ENCODE peak calls at places on chromosomes 7 and 10, in seven cellular contexts. One of them, this sample, is unnamed.

GRCh38 chr7:70143089-70144044 is 545.1 kb downstream of the AUTS2 start:
- DNase-seq in prostate gland: no peak
- DNase-seq in IMR-90: no peak
- DNase-seq in fibroblast of lung: peak; percentile 37
- DNase-seq in neuronal stem cell: no peak
- DNase-seq in heart right ventricle: no peak
- DNase-seq in effector memory CD4-positive, alpha-beta T cell: no peak
- DNase-seq in this sample: no peak

GRCh38 chr10:44234471-44234850 is 150.4 kb downstream of the CXCL12 start:
- DNase-seq in prostate gland: no peak
- DNase-seq in IMR-90: no peak
- DNase-seq in fibroblast of lung: peak; percentile 6
- DNase-seq in neuronal stem cell: peak; percentile 27
- DNase-seq in heart right ventricle: no peak
- DNase-seq in effector memory CD4-positive, alpha-beta T cell: no peak
- DNase-seq in this sample: no peak

GRCh38 chr7:100764841-100765240 is 31.4 kb downstream of the ZAN start:
- DNase-seq in prostate gland: no peak
- DNase-seq in IMR-90: no peak
- DNase-seq in fibroblast of lung: no peak
- DNase-seq in neuronal stem cell: no peak
- DNase-seq in heart right ventricle: no peak
- DNase-seq in effector memory CD4-positive, alpha-beta T cell: no peak
- DNase-seq in this sample: no peak

GRCh38 chr7:73429622-73430505 is 3.7 kb upstream of the FZD9 start:
- DNase-seq in prostate gland: no peak
- DNase-seq in IMR-90: no peak
- DNase-seq in fibroblast of lung: no peak
- DNase-seq in neuronal stem cell: no peak
- DNase-seq in heart right ventricle: no peak
- DNase-seq in effector memory CD4-positive, alpha-beta T cell: no peak
- DNase-seq in this sample: no peak

GRCh38 chr7:78473011-78473410 is 674.4 kb downstream of the PHTF2 start:
- DNase-seq in prostate gland: no peak
- DNase-seq in IMR-90: peak; percentile 63
- DNase-seq in fibroblast of lung: peak; percentile 26
- DNase-seq in neuronal stem cell: no peak
- DNase-seq in heart right ventricle: no peak
- DNase-seq in effector memory CD4-positive, alpha-beta T cell: no peak
- DNase-seq in this sample: no peak

GRCh38 chr10:114412907-114413386 is 8.6 kb upstream of the AFAP1L2 start:
- DNase-seq in prostate gland: no peak
- DNase-seq in IMR-90: peak; percentile 10
- DNase-seq in fibroblast of lung: peak; percentile 67
- DNase-seq in neuronal stem cell: no peak
- DNase-seq in heart right ventricle: no peak
- DNase-seq in effector memory CD4-positive, alpha-beta T cell: no peak
- DNase-seq in this sample: peak; percentile 67

GRCh38 chr7:101823086-101823485 is 5.7 kb downstream of the CUX1 start:
- DNase-seq in prostate gland: peak; percentile 21
- DNase-seq in IMR-90: no peak
- DNase-seq in fibroblast of lung: no peak
- DNase-seq in neuronal stem cell: no peak
- DNase-seq in heart right ventricle: no peak
- DNase-seq in effector memory CD4-positive, alpha-beta T cell: no peak
- DNase-seq in this sample: no peak

GRCh38 chr10:48470893-48471805 is 133.7 kb downstream of the ARHGAP22 start:
- DNase-seq in prostate gland: no peak
- DNase-seq in IMR-90: peak; percentile 68
- DNase-seq in fibroblast of lung: peak; percentile 45
- DNase-seq in neuronal stem cell: no peak
- DNase-seq in heart right ventricle: no peak
- DNase-seq in effector memory CD4-positive, alpha-beta T cell: no peak
- DNase-seq in this sample: no peak

GRCh38 chr7:75995996-75996395 is 1.6 kb upstream of the TMEM120A start:
- DNase-seq in prostate gland: no peak
- DNase-seq in IMR-90: no peak
- DNase-seq in fibroblast of lung: no peak
- DNase-seq in neuronal stem cell: no peak
- DNase-seq in heart right ventricle: no peak
- DNase-seq in effector memory CD4-positive, alpha-beta T cell: no peak
- DNase-seq in this sample: no peak

GRCh38 chr7:140506788-140507464 is 27.6 kb upstream of the MKRN1 start:
- DNase-seq in prostate gland: peak; percentile 16
- DNase-seq in IMR-90: peak; percentile 82
- DNase-seq in fibroblast of lung: peak; percentile 74
- DNase-seq in neuronal stem cell: no peak
- DNase-seq in heart right ventricle: peak; percentile 71
- DNase-seq in effector memory CD4-positive, alpha-beta T cell: no peak
- DNase-seq in this sample: peak; percentile 68

GRCh38 chr7:151850484-151851159 is 26.3 kb downstream of the PRKAG2 start:
- DNase-seq in prostate gland: no peak
- DNase-seq in IMR-90: no peak
- DNase-seq in fibroblast of lung: no peak
- DNase-seq in neuronal stem cell: no peak
- DNase-seq in heart right ventricle: no peak
- DNase-seq in effector memory CD4-positive, alpha-beta T cell: no peak
- DNase-seq in this sample: no peak

GRCh38 chr7:101352920-101353308 is 9.8 kb upstream of the COL26A1 start:
- DNase-seq in prostate gland: no peak
- DNase-seq in IMR-90: no peak
- DNase-seq in fibroblast of lung: no peak
- DNase-seq in neuronal stem cell: no peak
- DNase-seq in heart right ventricle: no peak
- DNase-seq in effector memory CD4-positive, alpha-beta T cell: no peak
- DNase-seq in this sample: no peak

GRCh38 chr10:110395350-110396283 is 90.9 kb upstream of the SMNDC1 start:
- DNase-seq in prostate gland: no peak
- DNase-seq in IMR-90: peak; percentile 99
- DNase-seq in fibroblast of lung: peak; percentile 98
- DNase-seq in neuronal stem cell: no peak
- DNase-seq in heart right ventricle: peak; percentile 58
- DNase-seq in effector memory CD4-positive, alpha-beta T cell: peak; percentile 14
- DNase-seq in this sample: no peak

GRCh38 chr10:119488675-119489074 is 53.8 kb downstream of the RGS10 start:
- DNase-seq in prostate gland: no peak
- DNase-seq in IMR-90: no peak
- DNase-seq in fibroblast of lung: no peak
- DNase-seq in neuronal stem cell: no peak
- DNase-seq in heart right ventricle: no peak
- DNase-seq in effector memory CD4-positive, alpha-beta T cell: no peak
- DNase-seq in this sample: no peak

GRCh38 chr7:148708026-148708685 is 9.5 kb downstream of the CUL1 start:
- DNase-seq in prostate gland: no peak
- DNase-seq in IMR-90: no peak
- DNase-seq in fibroblast of lung: no peak
- DNase-seq in neuronal stem cell: no peak
- DNase-seq in heart right ventricle: no peak
- DNase-seq in effector memory CD4-positive, alpha-beta T cell: no peak
- DNase-seq in this sample: peak; percentile 56

GRCh38 chr10:66983482-66983818 is 57.6 kb downstream of the LRRTM3 start:
- DNase-seq in prostate gland: no peak
- DNase-seq in IMR-90: no peak
- DNase-seq in fibroblast of lung: no peak
- DNase-seq in neuronal stem cell: no peak
- DNase-seq in heart right ventricle: no peak
- DNase-seq in effector memory CD4-positive, alpha-beta T cell: no peak
- DNase-seq in this sample: no peak

GRCh38 chr7:30906520-30907240 is 5.0 kb upstream of the AQP1 start:
- DNase-seq in prostate gland: no peak
- DNase-seq in IMR-90: peak; percentile 30
- DNase-seq in fibroblast of lung: no peak
- DNase-seq in neuronal stem cell: no peak
- DNase-seq in heart right ventricle: no peak
- DNase-seq in effector memory CD4-positive, alpha-beta T cell: no peak
- DNase-seq in this sample: no peak

GRCh38 chr7:158256091-158256816 is 331.4 kb downstream of the PTPRN2 start:
- DNase-seq in prostate gland: no peak
- DNase-seq in IMR-90: no peak
- DNase-seq in fibroblast of lung: no peak
- DNase-seq in neuronal stem cell: no peak
- DNase-seq in heart right ventricle: no peak
- DNase-seq in effector memory CD4-positive, alpha-beta T cell: no peak
- DNase-seq in this sample: no peak

GRCh38 chr10:7756360-7756992 is 31.3 kb downstream of the KIN start:
- DNase-seq in prostate gland: no peak
- DNase-seq in IMR-90: peak; percentile 8
- DNase-seq in fibroblast of lung: peak; percentile 23
- DNase-seq in neuronal stem cell: no peak
- DNase-seq in heart right ventricle: peak; percentile 11
- DNase-seq in effector memory CD4-positive, alpha-beta T cell: no peak
- DNase-seq in this sample: no peak

GRCh38 chr7:25894902-25895791 is 256.9 kb upstream of the NFE2L3 start:
- DNase-seq in prostate gland: peak; percentile 35
- DNase-seq in IMR-90: peak; percentile 2
- DNase-seq in fibroblast of lung: peak; percentile 11
- DNase-seq in neuronal stem cell: peak; percentile 51
- DNase-seq in heart right ventricle: peak; percentile 49
- DNase-seq in effector memory CD4-positive, alpha-beta T cell: peak; percentile 22
- DNase-seq in this sample: peak; percentile 90

GRCh38 chr10:117216028-117216427 is 18.7 kb downstream of the KCNK18 start:
- DNase-seq in prostate gland: no peak
- DNase-seq in IMR-90: no peak
- DNase-seq in fibroblast of lung: no peak
- DNase-seq in neuronal stem cell: no peak
- DNase-seq in heart right ventricle: no peak
- DNase-seq in effector memory CD4-positive, alpha-beta T cell: no peak
- DNase-seq in this sample: no peak

GRCh38 chr10:90849956-90850749 is 7.7 kb downstream of the HTR7 start:
- DNase-seq in prostate gland: no peak
- DNase-seq in IMR-90: peak; percentile 18
- DNase-seq in fibroblast of lung: peak; percentile 53
- DNase-seq in neuronal stem cell: no peak
- DNase-seq in heart right ventricle: no peak
- DNase-seq in effector memory CD4-positive, alpha-beta T cell: no peak
- DNase-seq in this sample: no peak

GRCh38 chr7:140540142-140540777 is 61.0 kb upstream of the MKRN1 start:
- DNase-seq in prostate gland: peak; percentile 36
- DNase-seq in IMR-90: no peak
- DNase-seq in fibroblast of lung: no peak
- DNase-seq in neuronal stem cell: no peak
- DNase-seq in heart right ventricle: no peak
- DNase-seq in effector memory CD4-positive, alpha-beta T cell: no peak
- DNase-seq in this sample: no peak

GRCh38 chr10:24249829-24250415 is 41.0 kb downstream of the KIAA1217 start:
- DNase-seq in prostate gland: peak; percentile 36
- DNase-seq in IMR-90: no peak
- DNase-seq in fibroblast of lung: no peak
- DNase-seq in neuronal stem cell: no peak
- DNase-seq in heart right ventricle: no peak
- DNase-seq in effector memory CD4-positive, alpha-beta T cell: no peak
- DNase-seq in this sample: no peak

GRCh38 chr10:123703195-123703790 is 37.1 kb downstream of the GPR26 start:
- DNase-seq in prostate gland: no peak
- DNase-seq in IMR-90: no peak
- DNase-seq in fibroblast of lung: no peak
- DNase-seq in neuronal stem cell: no peak
- DNase-seq in heart right ventricle: no peak
- DNase-seq in effector memory CD4-positive, alpha-beta T cell: no peak
- DNase-seq in this sample: no peak
- H3K4me3 ChIP-seq in prostate gland: no peak overlapping the region
- H3K4me3 ChIP-seq in IMR-90: no peak overlapping the region
- H3K4me3 ChIP-seq in fibroblast of lung: no peak overlapping the region
- H3K4me3 ChIP-seq in neuronal stem cell: no peak overlapping the region
- H3K4me3 ChIP-seq in heart right ventricle: no peak overlapping the region
- H3K4me3 ChIP-seq in effector memory CD4-positive, alpha-beta T cell: no peak overlapping the region
- H3K4me3 ChIP-seq in this sample: no peak overlapping the region

GRCh38 chr10:98047009-98047741 is 16.8 kb upstream of the CRTAC1 start:
- DNase-seq in prostate gland: no peak
- DNase-seq in IMR-90: no peak
- DNase-seq in fibroblast of lung: no peak
- DNase-seq in neuronal stem cell: no peak
- DNase-seq in heart right ventricle: peak; percentile 80
- DNase-seq in effector memory CD4-positive, alpha-beta T cell: no peak
- DNase-seq in this sample: peak; percentile 89
- H3K27ac ChIP-seq in prostate gland: no peak overlapping the region
- H3K27ac ChIP-seq in IMR-90: no peak overlapping the region
- H3K27ac ChIP-seq in fibroblast of lung: no peak overlapping the region
- H3K27ac ChIP-seq in neuronal stem cell: no peak overlapping the region
- H3K27ac ChIP-seq in heart right ventricle: no peak overlapping the region
- H3K27ac ChIP-seq in effector memory CD4-positive, alpha-beta T cell: no peak overlapping the region
- H3K27ac ChIP-seq in this sample: peak overlapping the region; percentile 81

GRCh38 chr7:156829669-156830336 is 63.2 kb downstream of the LMBR1 start:
- DNase-seq in prostate gland: no peak
- DNase-seq in IMR-90: no peak
- DNase-seq in fibroblast of lung: no peak
- DNase-seq in neuronal stem cell: no peak
- DNase-seq in heart right ventricle: no peak
- DNase-seq in effector memory CD4-positive, alpha-beta T cell: no peak
- DNase-seq in this sample: no peak
- H3K4me1 ChIP-seq in prostate gland: no peaks in the 10 kb centered on the region
- H3K4me1 ChIP-seq in IMR-90: no peaks in the 10 kb centered on the region
- H3K4me1 ChIP-seq in fibroblast of lung: no peaks in the 10 kb centered on the region
- H3K4me1 ChIP-seq in neuronal stem cell: no peaks in the 10 kb centered on the region
- H3K4me1 ChIP-seq in heart right ventricle: no peaks in the 10 kb centered on the region
- H3K4me1 ChIP-seq in effector memory CD4-positive, alpha-beta T cell: no peaks in the 10 kb centered on the region
- H3K4me1 ChIP-seq in this sample: no peaks in the 10 kb centered on the region

GRCh38 chr10:58647366-58647765 is 134.7 kb downstream of the BICC1 start:
- DNase-seq in prostate gland: no peak
- DNase-seq in IMR-90: no peak
- DNase-seq in fibroblast of lung: no peak
- DNase-seq in neuronal stem cell: no peak
- DNase-seq in heart right ventricle: no peak
- DNase-seq in effector memory CD4-positive, alpha-beta T cell: no peak
- DNase-seq in this sample: no peak
- H3K4me3 ChIP-seq in prostate gland: no peak overlapping the region
- H3K4me3 ChIP-seq in IMR-90: no peak overlapping the region
- H3K4me3 ChIP-seq in fibroblast of lung: no peak overlapping the region
- H3K4me3 ChIP-seq in neuronal stem cell: no peak overlapping the region
- H3K4me3 ChIP-seq in heart right ventricle: no peak overlapping the region
- H3K4me3 ChIP-seq in effector memory CD4-positive, alpha-beta T cell: no peak overlapping the region
- H3K4me3 ChIP-seq in this sample: no peak overlapping the region

DNA sequence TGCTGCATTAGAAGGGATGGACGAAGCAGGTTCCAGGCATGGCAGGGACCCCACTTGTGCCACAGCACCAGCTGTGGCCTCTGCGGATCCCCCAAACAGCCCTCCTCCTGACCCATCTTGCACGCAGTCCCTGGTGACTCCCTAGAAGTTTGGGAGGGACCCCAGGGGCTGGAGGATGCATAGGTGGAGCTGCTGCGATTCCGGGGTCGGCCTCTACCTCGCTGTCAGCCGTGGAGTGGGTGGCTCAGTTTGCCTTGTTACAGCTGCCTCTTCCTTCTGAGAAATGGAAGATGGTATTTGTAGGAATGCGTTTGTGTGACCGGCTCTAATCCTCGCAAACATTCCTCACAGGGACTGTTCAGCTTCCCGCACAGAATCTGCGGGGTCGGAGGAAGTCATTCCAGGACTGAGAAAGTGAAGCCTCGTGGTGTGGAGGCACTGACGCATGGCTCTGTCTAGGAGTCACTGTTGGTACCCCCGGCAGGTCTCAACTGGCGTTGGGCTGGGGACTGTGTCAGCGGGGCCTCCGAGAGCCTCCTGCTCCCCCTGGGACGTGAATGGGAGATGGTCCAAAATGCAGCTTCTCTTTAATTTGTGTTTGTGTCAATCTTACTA is 17.5 kb downstream of the PWWP2B start:
- DNase-seq in prostate gland: no peak
- DNase-seq in IMR-90: no peak
- DNase-seq in fibroblast of lung: no peak
- DNase-seq in neuronal stem cell: no peak
- DNase-seq in heart right ventricle: no peak
- DNase-seq in effector memory CD4-positive, alpha-beta T cell: no peak
- DNase-seq in this sample: peak; percentile 18
- H3K27ac ChIP-seq in prostate gland: no peak overlapping the region
- H3K27ac ChIP-seq in IMR-90: no peak overlapping the region
- H3K27ac ChIP-seq in fibroblast of lung: no peak overlapping the region
- H3K27ac ChIP-seq in neuronal stem cell: no peak overlapping the region
- H3K27ac ChIP-seq in heart right ventricle: no peak overlapping the region
- H3K27ac ChIP-seq in effector memory CD4-positive, alpha-beta T cell: no peak overlapping the region
- H3K27ac ChIP-seq in this sample: no peak overlapping the region

This sample was measured in right cardiac atrium.